ENCODE peak calls at places on chromosome 22, in six cellular contexts. W, F, H, C, U and N are unnamed samples.

GRCh38 chr22:29702025-29702930 is 17.5 kb upstream of the CABP7 start:
- DNase-seq in W (no peak), F (no peak), H (no peak), C (no peak), U (no peak), N (peak; percentile 47)

GRCh38 chr22:28015056-28015445 is 96.0 kb upstream of the PITPNB start:
- DNase-seq in W (no peak), F (peak; percentile 10), H (no peak), C (peak; percentile 27), U (no peak), N (no peak)

GRCh38 chr22:35424081-35424480 is 24.1 kb downstream of the MCM5 start:
- DNase-seq in W (no peak), F (no peak), H (no peak), C (no peak), U (no peak), N (no peak)

GRCh38 chr22:19593991-19594569 is 69.9 kb upstream of the CLDN5 start:
- DNase-seq in W (no peak), F (no peak), H (no peak), C (no peak), U (no peak), N (no peak)

GRCh38 chr22:49632199-49633009 is 195.3 kb downstream of the BRD1 start:
- DNase-seq in W (no peak), F (peak; percentile 47), H (peak; percentile 75), C (peak; percentile 68), U (no peak), N (peak; percentile 68)

GRCh38 chr22:42639541-42640241 is 710 bp downstream of the ATP5MGL start:
- DNase-seq in W (no peak), F (no peak), H (no peak), C (no peak), U (no peak), N (no peak)

GRCh38 chr22:39513791-39514190 is 6.6 kb upstream of the ATF4 start:
- DNase-seq in W (no peak), F (no peak), H (no peak), C (peak; percentile 48), U (no peak), N (no peak)

GRCh38 chr22:42844756-42845155 is 12.3 kb downstream of the ARFGAP3 start:
- DNase-seq in W (no peak), F (no peak), H (no peak), C (no peak), U (no peak), N (no peak)

DNA sequence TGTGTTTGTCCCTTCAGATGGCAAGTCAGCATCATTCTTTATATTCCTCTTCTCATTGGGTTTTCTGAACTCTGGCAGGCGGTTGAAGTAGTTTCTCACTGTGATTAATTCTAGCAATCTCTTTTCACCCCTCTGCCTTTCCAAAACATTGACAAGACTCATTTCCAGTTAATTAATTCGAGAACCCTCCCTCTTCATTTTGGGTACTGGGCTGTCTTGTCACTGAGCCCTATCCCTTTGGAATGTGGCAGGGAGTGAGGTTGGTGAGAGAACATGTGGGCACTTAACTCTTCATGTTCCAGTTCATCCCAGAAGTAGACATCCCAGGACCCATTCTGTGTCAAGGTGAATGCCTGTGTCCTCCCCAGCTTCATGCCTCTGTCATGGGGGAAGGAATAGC is 133.0 kb downstream of the WNT7B start:
- DNase-seq in W (no peak), F (no peak), H (no peak), C (no peak), U (no peak), N (no peak)
- H3K4me3 ChIP-seq in W (no peak overlapping the region), F (no peak overlapping the region), H (no peak overlapping the region), C (no peak overlapping the region), U (no peak overlapping the region), N (no peak overlapping the region)

DNA sequence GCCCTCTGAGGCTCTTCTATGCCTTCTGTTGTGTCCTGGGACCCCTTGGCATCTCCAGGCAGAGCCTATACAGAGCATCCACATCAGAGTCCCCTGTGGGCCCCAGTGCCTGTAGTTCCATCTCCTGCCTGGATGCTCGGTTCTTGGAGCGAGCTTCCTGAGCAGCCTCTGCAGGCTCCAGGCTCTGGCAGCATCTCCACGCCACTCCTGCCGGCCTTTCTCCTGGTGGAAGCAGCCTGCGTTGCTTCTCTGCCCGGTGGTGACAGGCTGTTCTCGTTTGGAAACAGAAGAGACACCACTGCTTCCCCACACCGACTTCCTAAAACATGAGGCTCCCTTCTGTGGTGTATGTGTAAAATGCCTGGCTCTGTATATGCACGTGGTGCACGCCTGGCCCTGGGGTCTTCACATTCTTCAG is 52.8 kb downstream of the BCR start:
- DNase-seq in W (no peak), F (peak; percentile 74), H (no peak), C (no peak), U (no peak), N (peak; percentile 60)
- H3K4me1 ChIP-seq in W (peaks cover 45% of the 10 kb centered on the region), F (peaks cover 73% of the 10 kb centered on the region), H (peaks cover 21% of the 10 kb centered on the region), C (no peaks in the 10 kb centered on the region), U (peaks cover 29% of the 10 kb centered on the region), N (peaks cover 55% of the 10 kb centered on the region)

GRCh38 chr22:25390297-25391240 is 171.1 kb downstream of the CRYBB2 start:
- DNase-seq in W (no peak), F (no peak), H (peak; percentile 46), C (peak; percentile 90), U (no peak), N (no peak)

GRCh38 chr22:25386538-25386884 is 167.1 kb downstream of the CRYBB2 start:
- DNase-seq in W (no peak), F (no peak), H (no peak), C (no peak), U (no peak), N (no peak)

GRCh38 chr22:25388866-25389540 is 169.6 kb downstream of the CRYBB2 start:
- DNase-seq in W (no peak), F (no peak), H (no peak), C (no peak), U (no peak), N (no peak)

GRCh38 chr22:25389541-25389919 is 170.1 kb downstream of the CRYBB2 start:
- DNase-seq in W (no peak), F (no peak), H (no peak), C (no peak), U (no peak), N (no peak)

GRCh38 chr22:25388415-25388814 is 169.0 kb downstream of the CRYBB2 start:
- DNase-seq in W (no peak), F (no peak), H (no peak), C (no peak), U (no peak), N (no peak)
- H3K27ac ChIP-seq in W (no peak overlapping the region), F (no peak overlapping the region), H (no peak overlapping the region), C (no peak overlapping the region), U (no peak overlapping the region), N (no peak overlapping the region)

GRCh38 chr22:23414727-23415489 is 165.2 kb downstream of the IGLL1 start:
- DNase-seq in W (no peak), F (no peak), H (no peak), C (no peak), U (no peak), N (no peak)

GRCh38 chr22:23408321-23408720 is 171.8 kb downstream of the IGLL1 start:
- DNase-seq in W (no peak), F (no peak), H (no peak), C (no peak), U (no peak), N (no peak)

GRCh38 chr22:23411739-23412138 is 168.4 kb downstream of the IGLL1 start:
- DNase-seq in W (no peak), F (no peak), H (no peak), C (no peak), U (no peak), N (no peak)

GRCh38 chr22:23409976-23410375 is 170.1 kb downstream of the IGLL1 start:
- DNase-seq in W (no peak), F (no peak), H (no peak), C (no peak), U (no peak), N (no peak)

GRCh38 chr22:23410411-23410810 is 169.7 kb downstream of the IGLL1 start:
- DNase-seq in W (no peak), F (no peak), H (no peak), C (no peak), U (no peak), N (no peak)
- H3K4me3 ChIP-seq in W (no peak overlapping the region), F (no peak overlapping the region), H (no peak overlapping the region), C (no peak overlapping the region), U (no peak overlapping the region), N (no peak overlapping the region)